ENCODE peak calls at places on chromosome 11, in nine cellular contexts. S is stimulated activated CD8-positive, alpha-beta memory T cell treated with anti-CD3 and anti-CD28 coated beads, Interleukin-4, amount 100 ng/mL, for 1 hour; E is naive B cell; J is SJCRH30; Q is dorsolateral prefrontal cortex; R is activated gamma-delta T cell; P is T1000; D is nephron progenitor cell; N is posterior cingulate gyrus. K is an unnamed sample.

GRCh38 chr11:47908198-47908597 is 60.0 kb upstream of the NUP160 start:
- DNase-seq in S (no peak), E (no peak), J (no peak), Q (no peak), R (no peak), P (no peak), D (no peak), N (no peak), K (no peak)

GRCh38 chr11:47950396-47950795 is 30.0 kb upstream of the PTPRJ start:
- DNase-seq in S (peak), E (peak), J (no peak), Q (no peak), R (no peak), P (no peak), D (no peak), N (no peak), K (no peak)

GRCh38 chr11:65291613-65292012 is 23.1 kb upstream of the CDC42EP2 start:
- DNase-seq in S (no peak), E (no peak), J (no peak), Q (no peak), R (no peak), P (no peak), D (no peak), N (peak), K (no peak)

GRCh38 chr11:17927041-17927440 is 85.8 kb downstream of the SERGEF start:
- DNase-seq in S (no peak), E (no peak), J (no peak), Q (peak), R (no peak), P (no peak), D (no peak), N (no peak), K (no peak)

GRCh38 chr11:128201801-128202200 is 385.6 kb downstream of the ETS1 start:
- DNase-seq in S (no peak), E (no peak), J (no peak), Q (no peak), R (no peak), P (no peak), D (no peak), N (no peak), K (no peak)

GRCh38 chr11:65504671-65505433 is 6.0 kb downstream of the MALAT1 start:
- DNase-seq in S (no peak), E (no peak), J (no peak), Q (no peak), R (no peak), P (no peak), D (no peak), N (no peak), K (no peak)

GRCh38 chr11:130786987-130787688 is 129.1 kb downstream of the SNX19 start:
- DNase-seq in S (no peak), E (no peak), J (no peak), Q (no peak), R (no peak), P (no peak), D (no peak), N (no peak), K (no peak)

GRCh38 chr11:43988040-43988793 is 45.8 kb downstream of the C11orf96 start:
- DNase-seq in S (no peak), E (no peak), J (no peak), Q (no peak), R (no peak), P (no peak), D (no peak), N (no peak), K (no peak)

GRCh38 chr11:88404932-88405710 is 67.6 kb upstream of the CTSC start:
- DNase-seq in S (no peak), E (no peak), J (no peak), Q (no peak), R (no peak), P (no peak), D (no peak), N (no peak), K (no peak)